ENCODE peak calls at places on chromosomes 2 and 18, in four cellular contexts. Y is H1, U is IMR-90, W is H9. A is an unnamed sample.

GRCh38 chr2:95278051-95278471 is 3.8 kb downstream of the PROM2 start:
- DNase-seq in W (no peak), Y (no peak), U (peak; percentile 24), A (no peak)

GRCh38 chr2:198054299-198054698 is 249.9 kb downstream of the PLCL1 start:
- DNase-seq in W (peak; percentile 51), U (peak; percentile 37), Y (peak; percentile 13), A (peak; percentile 63)

GRCh38 chr2:30300122-30300455 is 68.8 kb downstream of the LBH start:
- DNase-seq in W (no peak), U (no peak), Y (no peak), A (peak; percentile 80)

GRCh38 chr2:48566582-48566981 is 36.6 kb downstream of the STON1 start:
- DNase-seq in W (no peak), Y (no peak), U (peak; percentile 17), A (peak; percentile 55)

GRCh38 chr2:168912466-168913170 is 11.5 kb downstream of the G6PC2 start:
- DNase-seq in U (peak; percentile 4), W (peak; percentile 64), Y (no peak), A (peak; percentile 36)

GRCh38 chr2:215784371-215784783 is 229.0 kb downstream of the MREG start:
- DNase-seq in Y (no peak), U (peak; percentile 90), W (no peak), A (no peak)

GRCh38 chr2:111704246-111704645 is 179.7 kb downstream of the ANAPC1 start:
- DNase-seq in U (peak; percentile 75), Y (no peak), W (no peak), A (no peak)

GRCh38 chr2:126912201-126912600 is 13.5 kb downstream of the TEX51 start:
- DNase-seq in Y (no peak), W (no peak), U (no peak), A (no peak)

GRCh38 chr2:64453710-64454315 is at the start of gene LGALSL:
- DNase-seq in Y (no peak), W (peak; percentile 92), U (peak; percentile 24), A (peak; percentile 82)

GRCh38 chr2:25566694-25567093 is 106.7 kb downstream of the DTNB start:
- DNase-seq in Y (no peak), W (no peak), U (peak; percentile 48), A (no peak)

GRCh38 chr2:85838181-85838580 is 50.6 kb downstream of the ST3GAL5 start:
- DNase-seq in Y (no peak), U (no peak), W (peak; percentile 70), A (peak; percentile 69)

GRCh38 chr2:105934467-105934866 is 189.8 kb downstream of the NCK2 start:
- DNase-seq in Y (no peak), U (no peak), W (no peak), A (no peak)

GRCh38 chr2:96108578-96109561 is 7.5 kb downstream of the ADRA2B start:
- DNase-seq in W (peak; percentile 64), Y (no peak), U (no peak), A (peak; percentile 63)

GRCh38 chr2:62474173-62474572 is 31.8 kb downstream of the TMEM17 start:
- DNase-seq in Y (no peak), U (no peak), W (no peak), A (no peak)

GRCh38 chr2:56034258-56034657 is 110.7 kb upstream of the EFEMP1 start:
- DNase-seq in U (no peak), Y (no peak), W (no peak), A (no peak)

GRCh38 chr2:14094592-14094991 is 537.9 kb upstream of the LRATD1 start:
- DNase-seq in W (no peak), U (no peak), Y (no peak), A (no peak)

GRCh38 chr2:3313845-3314375 is 63.7 kb downstream of the EIPR1 start:
- DNase-seq in W (no peak), Y (no peak), U (no peak), A (no peak)

GRCh38 chr2:177633910-177634294 is 241.3 kb downstream of the AGPS start:
- DNase-seq in Y (no peak), W (no peak), U (no peak), A (no peak)

GRCh38 chr2:98708396-98709186 is 22.3 kb downstream of the MGAT4A start:
- DNase-seq in Y (no peak), U (no peak), W (no peak), A (no peak)

GRCh38 chr18:21741511-21742322 is 1.1 kb downstream of the MIB1 start:
- DNase-seq in U (peak; percentile 9), Y (no peak), W (peak; percentile 35), A (peak; percentile 54)

GRCh38 chr2:122273785-122274419 is 518.5 kb downstream of the TSN start:
- DNase-seq in Y (no peak), U (no peak), W (no peak), A (no peak)

GRCh38 chr18:44465337-44465736 is 215.4 kb upstream of the SETBP1 start:
- DNase-seq in W (no peak), U (no peak), Y (no peak), A (no peak)

GRCh38 chr18:2881490-2882195 is 34.8 kb downstream of the EMILIN2 start:
- DNase-seq in W (no peak), U (peak; percentile 88), Y (no peak), A (no peak)

GRCh38 chr2:70828914-70829824 is 6.4 kb downstream of the CD207 start:
- DNase-seq in W (no peak), Y (no peak), U (peak; percentile 34), A (no peak)

GRCh38 chr2:204202253-204202652 is 265.7 kb downstream of the ICOS start:
- DNase-seq in U (no peak), W (no peak), Y (no peak), A (no peak)

GRCh38 chr2:204207851-204208250 is 271.3 kb downstream of the ICOS start:
- DNase-seq in U (no peak), Y (no peak), W (no peak), A (no peak)

GRCh38 chr2:204205082-204205481 is 268.5 kb downstream of the ICOS start:
- DNase-seq in W (peak; percentile 34), U (no peak), Y (no peak), A (no peak)

GRCh38 chr2:204203704-204204103 is 267.1 kb downstream of the ICOS start:
- DNase-seq in U (no peak), W (no peak), Y (no peak), A (peak; percentile 56)

GRCh38 chr2:204205548-204205947 is 269.0 kb downstream of the ICOS start:
- DNase-seq in U (no peak), Y (peak; percentile 82), W (peak; percentile 89), A (peak; percentile 96)
- H2BK15ac ChIP-seq in U (no peak overlapping the region), Y (no peak overlapping the region), W (no peak overlapping the region), A (no peak overlapping the region)

DNA sequence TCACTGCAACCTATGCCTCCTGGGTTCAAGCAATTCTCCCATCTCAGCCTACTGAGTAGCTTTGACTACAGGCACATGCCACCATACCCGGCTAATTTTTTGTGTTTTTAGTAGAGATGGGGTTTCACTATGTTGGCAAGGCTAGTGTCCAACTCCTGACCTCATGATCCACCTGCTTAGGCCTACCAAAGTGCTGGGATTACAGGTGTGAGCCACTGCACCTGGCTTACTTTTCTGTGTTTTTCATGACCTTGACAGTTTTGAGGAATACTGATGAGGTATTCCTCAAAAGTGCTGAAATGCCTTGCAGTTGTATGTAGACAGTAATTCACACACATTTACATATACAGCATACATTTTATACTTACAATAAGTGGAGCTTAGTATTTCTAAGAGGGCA is 126.1 kb downstream of the PHLPP1 start:
- DNase-seq in Y (no peak), W (no peak), U (no peak), A (no peak)
- H4K5ac ChIP-seq in Y (no peak overlapping the region), W (no peak overlapping the region), U (no peak overlapping the region), A (no peak overlapping the region)

GRCh38 chr2:226904592-226904991 is 68.7 kb downstream of the RHBDD1 start:
- DNase-seq in U (no peak), W (no peak), Y (no peak), A (no peak)
- H3K79me1 ChIP-seq in U (peaks cover 45% of the 10 kb centered on the region), W (no peaks in the 10 kb centered on the region), Y (peaks cover 4% of the 10 kb centered on the region), A (no peaks in the 10 kb centered on the region)

DNA sequence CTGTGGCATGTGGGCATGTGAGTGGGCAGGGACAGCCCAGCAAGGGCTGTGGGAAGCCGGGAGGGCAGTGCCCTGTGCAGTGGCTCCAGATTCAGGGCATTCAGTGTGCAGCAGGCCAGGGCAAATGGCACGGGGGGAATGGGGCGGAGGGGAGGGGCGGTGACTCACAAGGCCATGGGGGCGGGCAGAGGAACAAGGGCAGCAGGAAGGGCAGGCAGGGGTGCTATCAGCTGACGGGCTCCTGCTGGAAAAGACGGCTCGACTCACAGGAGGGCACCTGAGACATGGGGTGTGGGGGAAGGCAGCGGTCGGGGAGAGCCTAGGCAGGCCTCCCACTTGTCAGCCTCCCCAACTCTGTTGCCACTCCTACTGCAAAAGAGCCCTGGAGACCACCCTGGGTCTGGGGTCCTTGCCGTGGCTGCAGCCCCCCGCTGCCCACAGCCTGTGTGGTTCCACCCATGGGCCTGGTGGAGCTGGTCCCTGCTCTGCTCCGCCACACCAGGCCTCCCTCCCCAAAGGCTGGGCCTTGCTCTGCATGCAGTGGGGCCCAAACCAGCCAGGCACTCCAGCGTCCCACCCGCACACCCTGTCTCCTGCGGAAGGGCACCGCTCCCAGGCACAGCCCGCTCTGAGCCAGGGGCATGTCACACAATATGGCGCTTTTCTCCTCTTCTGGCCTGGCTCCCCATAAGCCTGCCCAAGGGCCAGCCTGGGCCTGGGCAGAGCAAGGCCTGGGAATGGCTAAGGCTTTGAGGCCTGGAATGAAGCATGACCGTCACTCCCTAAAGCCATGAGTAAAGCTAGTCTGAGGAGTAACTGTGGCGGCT is 25.9 kb downstream of the HS6ST1 start:
- DNase-seq in Y (no peak), W (no peak), U (no peak), A (peak; percentile 58)
- H2BK15ac ChIP-seq in Y (peak overlapping the region; percentile 46), W (no peak overlapping the region), U (no peak overlapping the region), A (no peak overlapping the region)

GRCh38 chr2:235599596-235600338 is 105.9 kb downstream of the AGAP1 start:
- DNase-seq in W (no peak), U (no peak), Y (no peak), A (no peak)
- H4K5ac ChIP-seq in W (no peak overlapping the region), U (no peak overlapping the region), Y (no peak overlapping the region), A (no peak overlapping the region)

GRCh38 chr18:48788378-48788777 is 162.4 kb downstream of the SMAD7 start:
- DNase-seq in Y (no peak), W (no peak), U (no peak), A (no peak)
- H3K79me1 ChIP-seq in Y (no peaks in the 10 kb centered on the region), W (no peaks in the 10 kb centered on the region), U (peaks cover 78% of the 10 kb centered on the region), A (no peaks in the 10 kb centered on the region)

A was measured in mesendoderm.